ENCODE peak calls at places on chromosomes 13 and 19, in ten cellular contexts. T is GM23248; P is tibial artery; Z is upper lobe of right lung; C is ascending aorta; L is tibial nerve; U is naive thymus-derived CD4-positive, alpha-beta T cell; Q is left ventricle myocardium inferior; D is CD8-positive, alpha-beta memory T cell; R is colonic mucosa. N is an unnamed sample.

GRCh38 chr19:45693168-45693788 is 812 bp downstream of the QPCTL start:
- DNase-seq in R (peak; percentile 90), U (peak; percentile 62), T (peak; percentile 86), C (no peak), L (peak; percentile 85), D (peak; percentile 58), Q (peak; percentile 79), Z (peak; percentile 89), P (peak; percentile 86), N (peak; percentile 73)

GRCh38 chr13:30681489-30682242 is 53.7 kb upstream of the ALOX5AP start:
- DNase-seq in R (no peak), C (no peak), T (peak; percentile 76), D (no peak), L (no peak), Z (no peak), U (no peak), Q (no peak), P (no peak), N (no peak)

GRCh38 chr19:6769006-6769637 is 1.9 kb upstream of the SH2D3A start:
- DNase-seq in L (no peak), U (no peak), Q (no peak), T (peak; percentile 37), R (no peak), P (no peak), C (no peak), Z (no peak), D (no peak), N (peak; percentile 41)

GRCh38 chr13:111247552-111247951 is 72.9 kb upstream of the TEX29 start:
- DNase-seq in Z (no peak), R (peak; percentile 32), D (no peak), L (no peak), T (no peak), Q (no peak), U (no peak), P (no peak), C (no peak), N (peak; percentile 45)

GRCh38 chr13:113585828-113586355 is 1.3 kb downstream of the TFDP1 start:
- DNase-seq in Q (no peak), P (peak; percentile 37), L (no peak), D (no peak), U (no peak), C (no peak), Z (peak; percentile 22), R (peak; percentile 16), T (no peak), N (no peak)

GRCh38 chr19:29031216-29031615 is 181.7 kb downstream of the UQCRFS1 start:
- DNase-seq in C (no peak), Q (no peak), P (no peak), D (no peak), T (no peak), R (no peak), L (no peak), U (no peak), Z (no peak), N (no peak)

GRCh38 chr13:80441968-80442367 is 101.0 kb upstream of the SPRY2 start:
- DNase-seq in R (no peak), Q (no peak), D (no peak), C (no peak), L (no peak), U (no peak), T (no peak), P (no peak), Z (no peak), N (no peak)

GRCh38 chr19:5914946-5915781 is 1.1 kb downstream of the CAPS start:
- DNase-seq in L (no peak), D (no peak), Z (peak; percentile 75), C (no peak), Q (no peak), U (no peak), P (no peak), T (no peak), R (peak; percentile 63), N (no peak)

GRCh38 chr19:37243206-37243632 is 25.2 kb downstream of the ZNF383 start:
- DNase-seq in L (no peak), P (no peak), C (no peak), U (no peak), D (no peak), Q (no peak), R (no peak), T (no peak), Z (no peak), N (no peak)

GRCh38 chr13:102724923-102725322 is 30.1 kb upstream of the METTL21C start:
- DNase-seq in Z (no peak), L (no peak), R (no peak), C (no peak), D (no peak), T (peak; percentile 80), P (no peak), U (no peak), Q (no peak), N (peak; percentile 14)

GRCh38 chr13:40971321-40971720 is 47.8 kb downstream of the ELF1 start:
- DNase-seq in Q (no peak), C (no peak), L (no peak), D (no peak), T (no peak), P (no peak), U (no peak), R (no peak), Z (no peak), N (no peak)

GRCh38 chr13:40966298-40966697 is 52.8 kb downstream of the ELF1 start:
- DNase-seq in R (no peak), L (no peak), Q (no peak), U (no peak), C (no peak), Z (no peak), D (no peak), P (no peak), T (no peak), N (no peak)

GRCh38 chr13:40970803-40971202 is 48.3 kb downstream of the ELF1 start:
- DNase-seq in C (no peak), Z (no peak), T (no peak), L (no peak), P (no peak), U (no peak), D (no peak), Q (no peak), R (no peak), N (no peak)

GRCh38 chr13:40969169-40969901 is 49.8 kb downstream of the ELF1 start:
- DNase-seq in P (no peak), Z (no peak), U (no peak), Q (no peak), C (no peak), T (no peak), L (no peak), R (no peak), D (no peak), N (no peak)

DNA sequence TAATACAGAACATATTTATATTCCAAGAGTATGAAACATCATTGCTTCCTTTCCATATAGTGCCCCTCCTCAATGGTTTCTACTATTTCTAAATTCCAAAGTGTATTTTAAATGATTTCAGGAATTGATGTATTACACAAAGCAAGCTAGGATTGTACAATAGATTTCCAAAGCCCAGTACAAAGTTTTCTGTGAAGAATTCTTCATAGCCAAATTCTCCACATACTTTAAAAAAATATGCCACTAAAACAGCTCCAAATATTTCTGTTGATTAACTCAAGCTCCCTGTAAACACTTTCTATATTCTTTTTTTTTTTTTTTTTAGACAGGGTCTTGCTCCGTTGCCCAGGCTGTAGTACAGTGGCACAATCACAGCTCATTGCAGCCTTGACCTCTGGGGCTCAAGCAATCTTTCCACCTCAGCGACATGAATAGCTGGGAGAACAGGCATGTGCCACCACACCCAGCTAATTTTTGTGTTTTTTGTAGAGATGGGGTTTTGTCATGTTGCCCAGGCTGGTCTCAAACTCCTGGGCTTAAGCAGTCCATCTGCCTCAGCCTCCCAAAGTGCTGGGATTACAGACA is 50.6 kb downstream of the ELF1 start:
- DNase-seq in P (no peak), L (no peak), T (peak; percentile 13), R (no peak), U (no peak), Z (no peak), C (no peak), Q (no peak), D (no peak), N (no peak)
- H3K4me1 ChIP-seq in P (peaks cover 93% of the 10 kb centered on the region), L (peaks cover 48% of the 10 kb centered on the region), T (peaks cover 10% of the 10 kb centered on the region), R (peaks cover 10% of the 10 kb centered on the region), U (peaks cover 70% of the 10 kb centered on the region), Z (peaks cover 70% of the 10 kb centered on the region), C (peaks cover 43% of the 10 kb centered on the region), Q (peaks cover 94% of the 10 kb centered on the region), D (peaks cover 100% of the 10 kb centered on the region), N (peaks cover 5% of the 10 kb centered on the region)

DNA sequence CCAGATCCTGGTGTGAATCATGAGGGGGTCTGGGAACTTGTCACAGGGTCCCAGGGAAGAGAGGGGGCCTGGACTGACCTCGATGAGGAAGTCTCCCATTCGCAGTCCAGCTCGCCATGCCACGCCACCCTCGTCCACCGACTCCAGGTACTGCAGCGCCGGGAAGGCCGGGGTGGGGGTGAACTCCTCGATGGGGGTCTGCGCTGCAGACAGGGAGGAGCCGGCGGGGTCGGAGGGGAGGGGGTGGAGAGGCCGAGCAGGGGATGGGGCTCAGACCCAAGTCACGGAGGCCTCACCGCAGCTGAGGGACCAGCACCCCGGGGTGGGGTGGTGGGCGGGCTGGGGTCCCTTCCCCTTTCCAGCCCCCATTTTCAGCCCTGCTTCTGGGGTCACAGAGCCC is 30.8 kb downstream of the SHANK1 start:
- DNase-seq in T (no peak), Q (no peak), C (no peak), L (no peak), U (no peak), P (no peak), Z (no peak), D (no peak), R (no peak), N (no peak)
- H3K27me3 ChIP-seq in T (peaks cover 8% of the 10 kb centered on the region), Q (peaks cover 100% of the 10 kb centered on the region), C (peaks cover 6% of the 10 kb centered on the region), L (peaks cover 66% of the 10 kb centered on the region), U (peaks cover 9% of the 10 kb centered on the region), P (no peaks in the 10 kb centered on the region), Z (peaks cover 51% of the 10 kb centered on the region), D (peaks cover 15% of the 10 kb centered on the region), R (no peaks in the 10 kb centered on the region), N (peaks cover 31% of the 10 kb centered on the region)

GRCh38 chr19:1839658-1840540 is 8.4 kb downstream of the REXO1 start:
- DNase-seq in L (no peak), U (no peak), P (no peak), Q (no peak), C (no peak), D (no peak), R (peak; percentile 87), T (no peak), Z (no peak), N (peak; percentile 75)
- H3K4me3 ChIP-seq in L (no peak overlapping the region), U (no peak overlapping the region), P (no peak overlapping the region), Q (peak overlapping the region; percentile 64), C (no peak overlapping the region), D (no peak overlapping the region), R (no peak overlapping the region), T (no peak overlapping the region), Z (peak overlapping the region; percentile 8), N (no peak overlapping the region)

DNA sequence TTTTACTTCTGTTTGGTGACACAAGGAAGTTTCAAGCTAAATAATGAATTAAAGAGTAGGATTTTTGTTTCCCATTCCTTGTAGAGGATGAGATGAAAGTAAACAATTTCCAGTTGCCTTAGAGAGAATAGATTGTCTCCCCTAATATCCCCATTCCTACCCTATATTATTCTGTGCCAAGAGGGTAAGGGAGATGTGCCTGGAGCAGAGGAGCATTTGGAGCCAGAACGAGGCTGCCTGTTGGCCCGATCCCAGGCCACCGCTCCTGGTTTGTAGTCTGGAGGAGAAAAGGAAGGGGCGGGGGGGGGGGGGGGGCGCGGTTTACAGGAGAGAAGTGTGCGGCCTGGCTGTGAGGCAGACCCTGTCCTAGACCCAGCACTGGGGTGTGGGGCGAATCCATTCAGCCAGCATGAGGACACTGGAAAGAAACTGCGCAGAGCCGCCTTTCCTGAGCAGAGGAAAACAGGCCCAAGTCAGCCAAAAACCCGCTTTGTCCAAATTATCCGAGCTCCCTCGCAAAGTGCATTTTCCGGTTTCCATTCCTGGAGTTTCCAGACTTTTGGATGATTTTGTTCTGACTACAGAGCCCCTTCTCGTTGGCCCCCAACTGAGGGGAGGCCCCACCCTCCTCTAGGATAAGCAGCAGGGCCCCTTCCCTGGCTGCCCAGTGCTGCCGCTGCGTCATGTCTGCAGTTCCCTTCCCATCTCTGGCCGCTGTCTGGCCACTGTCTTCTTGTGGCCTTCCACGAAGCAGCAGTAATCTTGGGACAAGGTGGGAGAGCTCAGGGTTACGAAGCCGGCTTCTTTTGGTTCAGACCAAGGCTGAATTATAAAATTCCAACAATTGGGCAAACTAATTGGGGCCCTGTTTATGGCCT is 23.0 kb downstream of the NFIX start:
- DNase-seq in R (no peak), C (no peak), Q (peak; percentile 79), L (peak; percentile 64), D (no peak), Z (peak; percentile 85), P (no peak), U (no peak), T (peak; percentile 77), N (no peak)
- H3K4me1 ChIP-seq in R (peaks cover 7% of the 10 kb centered on the region), C (peaks cover 60% of the 10 kb centered on the region), Q (peaks cover 100% of the 10 kb centered on the region), L (peaks cover 54% of the 10 kb centered on the region), D (peaks cover 21% of the 10 kb centered on the region), Z (peaks cover 68% of the 10 kb centered on the region), P (peaks cover 96% of the 10 kb centered on the region), U (peaks cover 5% of the 10 kb centered on the region), T (peaks cover 79% of the 10 kb centered on the region), N (peaks cover 17% of the 10 kb centered on the region)

N was measured in small intestine.